ENCODE peak calls at places on chromosomes 4 and X, in ten cellular contexts. O is right cardiac atrium; S is nucleus accumbens; G is NCI-H748 treated with DMSO at 0.1 percent for 48 hours; K is tibial artery; X is Calu3; W is activated naive CD8-positive, alpha-beta T cell treated with anti-CD3 and anti-CD28 coated beads, Interleukin-2, amount 50 U/mL, for 24 hours; Z is stimulated activated effector memory CD8-positive, alpha-beta T cell treated with anti-CD3 and anti-CD28 coated beads, Interleukin-12 subunit alpha, Interleukin-12 subunit beta, amount 100 ng/mL, for 72 hours; L is stimulated activated naive CD8-positive, alpha-beta T cell treated with anti-CD3 and anti-CD28 coated beads, Interleukin-15, Interleukin-2, amounts not matched to agents 100 U/mL and 50 U/mL, for 24 hours; A is COR-L47. F is an unnamed sample.

GRCh38 chrX:133523094-133523493 is 107.8 kb upstream of the GPC4 start:
- DNase-seq in X (no peak), W (no peak), Z (no peak), S (no peak), A (no peak), L (no peak), O (no peak), G (no peak), K (peak), F (no peak)

GRCh38 chrX:9147086-9147485 is 113.2 kb upstream of the FAM9B start:
- DNase-seq in X (no peak), K (no peak), G (no peak), W (no peak), Z (no peak), L (no peak), O (no peak), A (no peak), S (no peak), F (no peak)

GRCh38 chrX:125503769-125504168 is 184.1 kb downstream of the TEX13C start:
- DNase-seq in L (no peak), S (no peak), O (no peak), W (no peak), G (no peak), X (no peak), K (no peak), Z (no peak), A (no peak), F (no peak)

GRCh38 chrX:136954930-136955329 is 74.4 kb upstream of the RBMX start:
- DNase-seq in Z (no peak), G (peak), L (no peak), K (no peak), S (no peak), O (no peak), A (peak), W (no peak), X (no peak), F (peak)

GRCh38 chr4:94577136-94577535 is 125.4 kb downstream of the PDLIM5 start:
- DNase-seq in S (peak), K (peak), O (peak), A (peak), W (no peak), X (no peak), Z (no peak), L (no peak), G (peak), F (peak)

GRCh38 chrX:10156199-10157031 is at the start of gene CLCN4:
- DNase-seq in O (peak), G (peak), L (no peak), X (peak), Z (no peak), W (no peak), S (peak), A (no peak), K (peak), F (no peak)

GRCh38 chr4:76430519-76431388 is 4.3 kb upstream of the SHROOM3 start:
- DNase-seq in L (no peak), K (no peak), G (peak), S (no peak), Z (no peak), W (no peak), X (peak), A (peak), O (no peak), F (no peak)

GRCh38 chr4:74014332-74014731 is 15.9 kb upstream of the CXCL5 start:
- DNase-seq in O (no peak), L (no peak), Z (no peak), A (no peak), G (no peak), K (no peak), X (no peak), W (no peak), S (no peak), F (no peak)

GRCh38 chr4:169337510-169337909 is 66.8 kb upstream of the SH3RF1 start:
- DNase-seq in W (no peak), A (no peak), K (no peak), G (no peak), L (no peak), O (no peak), X (no peak), Z (no peak), S (no peak), F (no peak)

GRCh38 chr4:160546201-160546600 is 1443.3 kb downstream of the RAPGEF2 start:
- DNase-seq in Z (no peak), W (no peak), G (no peak), A (no peak), X (no peak), O (no peak), L (no peak), S (no peak), K (no peak), F (no peak)

GRCh38 chr4:109554971-109555370 is 5.1 kb upstream of the MCUB start:
- DNase-seq in K (no peak), X (no peak), W (no peak), Z (no peak), L (no peak), S (no peak), G (no peak), O (no peak), A (no peak), F (no peak)

GRCh38 chr4:48787031-48787430 is 7.0 kb upstream of the FRYL start:
- DNase-seq in S (no peak), Z (no peak), A (peak), O (no peak), W (no peak), X (no peak), K (no peak), G (peak), L (no peak), F (no peak)

GRCh38 chrX:67585401-67585800 is 41.6 kb downstream of the AR start:
- DNase-seq in K (no peak), A (no peak), X (no peak), S (no peak), Z (no peak), O (no peak), W (no peak), G (no peak), L (no peak), F (no peak)

GRCh38 chrX:102599950-102600579 is 750 bp downstream of the ARMCX5 start:
- DNase-seq in X (no peak), G (no peak), Z (no peak), A (no peak), S (no peak), L (no peak), W (no peak), O (no peak), K (no peak), F (no peak)

GRCh38 chrX:101417981-101418841 is 10.2 kb downstream of the HNRNPH2 start:
- DNase-seq in A (peak), L (peak), Z (peak), S (peak), K (peak), O (peak), W (peak), X (peak), G (no peak), F (no peak)

GRCh38 chr4:122783301-122784215 is 43.1 kb upstream of the FGF2 start:
- DNase-seq in A (no peak), Z (no peak), X (peak), O (peak), W (no peak), G (no peak), S (no peak), L (no peak), K (peak), F (no peak)

GRCh38 chr4:79331126-79331876 is 5.4 kb upstream of the NAA11 start:
- DNase-seq in L (no peak), X (peak), S (no peak), K (no peak), Z (no peak), W (no peak), G (no peak), A (no peak), O (no peak), F (no peak)

GRCh38 chr4:38046735-38047487 is 86.7 kb downstream of the PTTG2 start:
- DNase-seq in L (no peak), K (no peak), G (no peak), A (no peak), X (no peak), O (no peak), S (no peak), Z (no peak), W (no peak), F (no peak)

GRCh38 chrX:72141372-72142004 is 9.8 kb upstream of the RTL5 start:
- DNase-seq in O (no peak), S (no peak), L (no peak), Z (no peak), G (no peak), A (peak), X (no peak), W (no peak), K (no peak), F (no peak)

GRCh38 chr4:154779362-154779947 is 1.6 kb upstream of the RBM46 start:
- DNase-seq in A (no peak), O (no peak), Z (no peak), L (no peak), X (no peak), K (no peak), S (no peak), G (no peak), W (no peak), F (no peak)

GRCh38 chrX:23938690-23939089 is 30.9 kb downstream of the CXorf58 start:
- DNase-seq in S (no peak), X (no peak), L (no peak), Z (no peak), G (no peak), W (no peak), A (no peak), O (no peak), K (no peak), F (no peak)

GRCh38 chr4:86630629-86631028 is 36.5 kb downstream of the PTPN13 start:
- DNase-seq in G (no peak), S (no peak), Z (no peak), X (no peak), K (no peak), L (no peak), A (no peak), O (no peak), W (no peak), F (no peak)

GRCh38 chr4:168717852-168718251 is 221.0 kb downstream of the PALLD start:
- DNase-seq in S (no peak), O (peak), Z (no peak), G (no peak), L (no peak), A (no peak), W (no peak), X (no peak), K (no peak), F (no peak)

GRCh38 chr4:21181716-21182115 is 481.5 kb downstream of the PACRGL start:
- DNase-seq in K (no peak), S (no peak), O (no peak), L (no peak), G (no peak), W (no peak), Z (no peak), X (no peak), A (no peak), F (no peak)

GRCh38 chr4:680091-680490 is 5.7 kb downstream of the MYL5 start:
- DNase-seq in O (no peak), Z (no peak), W (no peak), K (no peak), S (no peak), A (no peak), L (no peak), X (no peak), G (no peak), F (no peak)

GRCh38 chr4:84583871-84584373 is 995 bp downstream of the CDS1 start:
- DNase-seq in X (no peak), G (no peak), L (no peak), S (no peak), K (no peak), O (no peak), W (no peak), Z (no peak), A (no peak), F (no peak)

GRCh38 chr4:78213218-78213617 is 156.1 kb downstream of the FRAS1 start:
- DNase-seq in Z (no peak), X (no peak), O (no peak), A (no peak), K (no peak), L (no peak), W (no peak), S (no peak), G (no peak), F (peak)

GRCh38 chr4:71333960-71334951 is 4.6 kb upstream of the SLC4A4 start:
- DNase-seq in O (no peak), L (no peak), A (no peak), Z (no peak), X (no peak), K (no peak), G (no peak), W (no peak), S (no peak), F (no peak)

GRCh38 chrX:115713465-115713864 is 152.5 kb downstream of the PLS3 start:
- DNase-seq in Z (no peak), S (no peak), W (no peak), G (no peak), O (no peak), A (no peak), L (no peak), K (no peak), X (no peak), F (no peak)

GRCh38 chrX:67563469-67564448 is 19.9 kb downstream of the AR start:
- DNase-seq in G (no peak), K (peak), S (no peak), A (no peak), Z (no peak), O (peak), L (no peak), W (no peak), X (no peak), F (no peak)

GRCh38 chr4:75340561-75340960 is 173.6 kb downstream of the RCHY1 start:
- DNase-seq in S (no peak), A (peak), L (no peak), O (no peak), K (no peak), Z (no peak), W (no peak), X (no peak), G (peak), F (no peak)

GRCh38 chr4:104491826-104492771 is 2.6 kb downstream of the CXXC4 start:
- DNase-seq in K (no peak), S (no peak), A (no peak), O (no peak), W (no peak), L (no peak), Z (no peak), G (peak), X (no peak), F (peak)

GRCh38 chrX:155767101-155767878 is 113.9 kb upstream of the VAMP7 start:
- DNase-seq in W (peak), L (peak), G (peak), Z (no peak), S (no peak), K (peak), O (peak), A (no peak), X (peak), F (peak)

GRCh38 chr4:186823989-186824388 is 100.3 kb upstream of the FAT1 start:
- DNase-seq in L (no peak), K (no peak), S (no peak), W (no peak), O (no peak), Z (no peak), A (no peak), G (no peak), X (no peak), F (no peak)

F was measured in NCI-H1436 treated with DMSO at 0.1 percent for 48 hours.